ENCODE peak calls at places on chromosomes 7 and 10, in five cellular contexts. A, L, R, J and P are unnamed samples.

GRCh38 chr7:4073052-4073451 is 609.0 kb upstream of the FOXK1 start:
- DNase-seq in A (no peak), L (no peak), R (no peak), J (no peak), P (no peak)

GRCh38 chr7:5872326-5872725 is 8.3 kb upstream of the OCM start:
- DNase-seq in A (no peak), L (no peak), R (no peak), J (no peak), P (no peak)

GRCh38 chr7:158001621-158002320 is 585.9 kb downstream of the PTPRN2 start:
- DNase-seq in A (no peak), L (no peak), R (no peak), J (no peak), P (no peak)

GRCh38 chr10:10270071-10270470 is 747.6 kb upstream of the CELF2 start:
- DNase-seq in A (peak), L (no peak), R (no peak), J (no peak), P (no peak)

GRCh38 chr10:110792476-110792875 is 79.3 kb upstream of the PDCD4 start:
- DNase-seq in A (no peak), L (no peak), R (no peak), J (no peak), P (no peak)

GRCh38 chr7:3955751-3956696 is 655.0 kb downstream of the SDK1 start:
- DNase-seq in A (peak), L (no peak), R (no peak), J (no peak), P (no peak)

GRCh38 chr10:103394180-103394579 is 2.1 kb downstream of the ATP5MK start:
- DNase-seq in A (no peak), L (no peak), R (no peak), J (no peak), P (no peak)

GRCh38 chr10:80664071-80664680 is 126.5 kb downstream of the SH2D4B start:
- DNase-seq in A (peak), L (peak), R (peak), J (peak), P (peak)

GRCh38 chr10:28558923-28559508 is 26.1 kb downstream of the WAC start:
- DNase-seq in A (no peak), L (no peak), R (no peak), J (no peak), P (no peak)

GRCh38 chr10:35191523-35191922 is 64.9 kb downstream of the CREM start:
- DNase-seq in A (peak), L (no peak), R (peak), J (peak), P (no peak)

GRCh38 chr7:105521027-105521730 is 892 bp downstream of the PUS7 start:
- DNase-seq in A (peak), L (no peak), R (peak), J (peak), P (peak)

GRCh38 chr7:150874401-150875198 is 22.3 kb downstream of the AOC1 start:
- DNase-seq in A (no peak), L (no peak), R (no peak), J (no peak), P (no peak)

GRCh38 chr10:110118891-110119621 is 88.3 kb upstream of the MXI1 start:
- DNase-seq in A (no peak), L (no peak), R (no peak), J (no peak), P (no peak)

GRCh38 chr10:50312464-50313437 is 61.4 kb upstream of the ASAH2 start:
- DNase-seq in A (peak), L (no peak), R (no peak), J (no peak), P (no peak)

GRCh38 chr10:50309342-50309741 is 58.0 kb upstream of the ASAH2 start:
- DNase-seq in A (no peak), L (no peak), R (no peak), J (no peak), P (no peak)

GRCh38 chr10:50316169-50316568 is 64.9 kb upstream of the ASAH2 start:
- DNase-seq in A (peak), L (no peak), R (no peak), J (no peak), P (no peak)

GRCh38 chr10:50314169-50315071 is 63.1 kb upstream of the ASAH2 start:
- DNase-seq in A (no peak), L (no peak), R (no peak), J (no peak), P (no peak)

GRCh38 chr10:50310560-50311174 is 59.4 kb upstream of the ASAH2 start:
- DNase-seq in A (no peak), L (no peak), R (no peak), J (no peak), P (no peak)
- TF ChIP-seq CTCF in A (peak), L (no peak), R (no peak), J (no peak), P (peak)

DNA sequence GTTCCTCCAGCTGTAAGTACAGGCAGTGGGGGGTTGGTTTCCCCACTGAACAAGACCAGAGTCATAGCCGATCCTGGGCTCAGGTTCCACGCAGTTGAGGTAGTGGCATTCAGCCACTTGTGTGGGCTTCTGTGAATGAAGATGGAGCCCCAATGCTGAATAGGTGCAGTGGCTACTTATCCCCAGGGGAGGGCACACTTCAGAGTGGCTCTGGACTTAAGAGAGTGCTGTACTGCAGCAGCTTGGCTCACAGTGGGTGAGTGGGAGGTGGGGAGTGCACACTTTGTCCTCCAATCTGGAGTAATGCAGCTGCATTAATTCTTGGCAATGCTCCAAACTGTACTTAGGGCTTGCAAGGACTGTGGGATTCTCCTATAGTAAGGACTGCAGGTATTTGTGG is 81.9 kb downstream of the BUB3 start:
- DNase-seq in A (no peak), L (no peak), R (no peak), J (no peak), P (no peak)
- TF ChIP-seq CTCF in A (no peak), L (no peak), R (no peak), J (no peak), P (no peak)

GRCh38 chr10:19775286-19775685 is 40.9 kb upstream of the PLXDC2 start:
- DNase-seq in A (no peak), L (no peak), R (no peak), J (no peak), P (no peak)

GRCh38 chr10:19782430-19783089 is 33.7 kb upstream of the PLXDC2 start:
- DNase-seq in A (no peak), L (no peak), R (no peak), J (no peak), P (no peak)

GRCh38 chr10:19783721-19784120 is 32.5 kb upstream of the PLXDC2 start:
- DNase-seq in A (no peak), L (no peak), R (no peak), J (no peak), P (no peak)

GRCh38 chr10:19778996-19779395 is 37.2 kb upstream of the PLXDC2 start:
- DNase-seq in A (no peak), L (no peak), R (no peak), J (no peak), P (no peak)
- TF ChIP-seq CTCF in A (no peak), L (no peak), R (no peak), J (no peak), P (no peak)

GRCh38 chr10:79068203-79068561 is 584 bp upstream of the ZMIZ1 start:
- DNase-seq in A (peak), L (no peak), R (no peak), J (no peak), P (no peak)

GRCh38 chr10:79067241-79068202 is 1.2 kb upstream of the ZMIZ1 start:
- DNase-seq in A (peak), L (peak), R (peak), J (peak), P (peak)

GRCh38 chr10:79069325-79070090 is 742 bp downstream of the ZMIZ1 start:
- DNase-seq in A (peak), L (no peak), R (peak), J (no peak), P (no peak)

GRCh38 chr10:79070091-79070610 is 1.4 kb downstream of the ZMIZ1 start:
- DNase-seq in A (peak), L (no peak), R (peak), J (no peak), P (peak)

GRCh38 chr10:79068562-79069324 is at the start of gene ZMIZ1:
- DNase-seq in A (peak), L (peak), R (peak), J (peak), P (peak)
- TF ChIP-seq CTCF in A (no peak), L (no peak), R (no peak), J (no peak), P (no peak)

GRCh38 chr7:97835296-97836138 is 36.7 kb downstream of the ASNS start:
- DNase-seq in A (peak), L (peak), R (peak), J (peak), P (peak)
- TF ChIP-seq CTCF in A (peak), L (no peak), R (no peak), J (no peak), P (peak)

GRCh38 chr7:112084506-112084905 is 121.7 kb downstream of the DOCK4 start:
- DNase-seq in A (peak), L (no peak), R (no peak), J (no peak), P (no peak)
- TF ChIP-seq CTCF in A (no peak), L (no peak), R (no peak), J (no peak), P (no peak)

GRCh38 chr10:117741524-117741923 is 199.0 kb downstream of the EMX2 start:
- DNase-seq in A (no peak), L (no peak), R (no peak), J (no peak), P (no peak)
- TF ChIP-seq CTCF in A (peak), L (no peak), R (no peak), J (no peak), P (peak)